ENCODE peak calls at places on chromosomes 12 and 14, in four cellular contexts. One of them, this sample, is unnamed.

GRCh38 chr14:71659165-71659564 is 273.1 kb upstream of the RGS6 start:
- DNase-seq in suprapubic skin: no peak
- DNase-seq in sigmoid colon: no peak
- DNase-seq in stomach: no peak
- DNase-seq in this sample: no peak

GRCh38 chr12:49909826-49910225 is 6.1 kb upstream of the FAIM2 start:
- DNase-seq in stomach: peak; percentile 77
- DNase-seq in suprapubic skin: peak; percentile 59
- DNase-seq in sigmoid colon: no peak
- DNase-seq in this sample: no peak

GRCh38 chr14:69363055-69363454 is 35.0 kb downstream of the ERH start:
- DNase-seq in stomach: no peak
- DNase-seq in suprapubic skin: no peak
- DNase-seq in sigmoid colon: no peak
- DNase-seq in this sample: no peak

GRCh38 chr14:81940636-81941035 is 407.0 kb upstream of the SEL1L start:
- DNase-seq in stomach: no peak
- DNase-seq in sigmoid colon: no peak
- DNase-seq in suprapubic skin: no peak
- DNase-seq in this sample: no peak

GRCh38 chr14:49467091-49467490 is 119.1 kb downstream of the RPS29 start:
- DNase-seq in suprapubic skin: no peak
- DNase-seq in sigmoid colon: no peak
- DNase-seq in stomach: no peak
- DNase-seq in this sample: no peak

GRCh38 chr14:76272774-76273173 is 103.2 kb upstream of the ESRRB start:
- DNase-seq in suprapubic skin: no peak
- DNase-seq in stomach: no peak
- DNase-seq in sigmoid colon: no peak
- DNase-seq in this sample: no peak

GRCh38 chr12:107398101-107398500 is 287.5 kb upstream of the PWP1 start:
- DNase-seq in stomach: no peak
- DNase-seq in sigmoid colon: no peak
- DNase-seq in suprapubic skin: no peak
- DNase-seq in this sample: no peak

GRCh38 chr14:29738056-29738455 is 189.6 kb downstream of the PRKD1 start:
- DNase-seq in sigmoid colon: no peak
- DNase-seq in suprapubic skin: no peak
- DNase-seq in stomach: no peak
- DNase-seq in this sample: no peak

GRCh38 chr12:105977256-105978051 is 161.3 kb downstream of the NUAK1 start:
- DNase-seq in suprapubic skin: no peak
- DNase-seq in stomach: no peak
- DNase-seq in sigmoid colon: no peak
- DNase-seq in this sample: no peak

GRCh38 chr12:111196532-111196931 is 172.4 kb downstream of the PHETA1 start:
- DNase-seq in suprapubic skin: no peak
- DNase-seq in stomach: no peak
- DNase-seq in sigmoid colon: no peak
- DNase-seq in this sample: no peak

GRCh38 chr12:44874981-44875416 is 1.1 kb downstream of the NELL2 start:
- DNase-seq in suprapubic skin: no peak
- DNase-seq in stomach: no peak
- DNase-seq in sigmoid colon: no peak
- DNase-seq in this sample: no peak

GRCh38 chr14:37563189-37563588 is 31.9 kb downstream of the FOXA1 start:
- DNase-seq in stomach: no peak
- DNase-seq in sigmoid colon: no peak
- DNase-seq in suprapubic skin: no peak
- DNase-seq in this sample: no peak
- TF ChIP-seq CTCF in stomach: no peak
- TF ChIP-seq CTCF in sigmoid colon: no peak
- TF ChIP-seq CTCF in suprapubic skin: no peak
- TF ChIP-seq CTCF in this sample: no peak

GRCh38 chr14:103697196-103697595 is 18.1 kb downstream of the XRCC3 start:
- DNase-seq in suprapubic skin: peak; percentile 29
- DNase-seq in stomach: no peak
- DNase-seq in sigmoid colon: no peak
- DNase-seq in this sample: no peak

GRCh38 chr14:103699901-103700752 is 15.1 kb downstream of the XRCC3 start:
- DNase-seq in sigmoid colon: no peak
- DNase-seq in stomach: no peak
- DNase-seq in suprapubic skin: peak; percentile 61
- DNase-seq in this sample: no peak

GRCh38 chr14:103699261-103699661 is 16.0 kb downstream of the XRCC3 start:
- DNase-seq in stomach: no peak
- DNase-seq in sigmoid colon: no peak
- DNase-seq in suprapubic skin: no peak
- DNase-seq in this sample: no peak

GRCh38 chr14:103696466-103697071 is 18.7 kb downstream of the XRCC3 start:
- DNase-seq in stomach: no peak
- DNase-seq in sigmoid colon: peak; percentile 90
- DNase-seq in suprapubic skin: peak; percentile 74
- DNase-seq in this sample: peak; percentile 23

GRCh38 chr14:103698380-103699260 is 16.6 kb downstream of the XRCC3 start:
- DNase-seq in stomach: peak; percentile 92
- DNase-seq in suprapubic skin: peak; percentile 70
- DNase-seq in sigmoid colon: no peak
- DNase-seq in this sample: peak; percentile 82
- TF ChIP-seq POLR2A in stomach: no peak
- TF ChIP-seq POLR2A in suprapubic skin: no peak
- TF ChIP-seq POLR2A in sigmoid colon: no peak
- TF ChIP-seq POLR2A in this sample: peak; percentile 30

GRCh38 chr12:26338574-26339572 is 143.5 kb downstream of the SSPN start:
- DNase-seq in stomach: no peak
- DNase-seq in suprapubic skin: no peak
- DNase-seq in sigmoid colon: no peak
- DNase-seq in this sample: no peak
- TF ChIP-seq EP300 in stomach: no peak
- TF ChIP-seq EP300 in suprapubic skin: no peak
- TF ChIP-seq EP300 in sigmoid colon: no peak
- TF ChIP-seq EP300 in this sample: no peak

DNA sequence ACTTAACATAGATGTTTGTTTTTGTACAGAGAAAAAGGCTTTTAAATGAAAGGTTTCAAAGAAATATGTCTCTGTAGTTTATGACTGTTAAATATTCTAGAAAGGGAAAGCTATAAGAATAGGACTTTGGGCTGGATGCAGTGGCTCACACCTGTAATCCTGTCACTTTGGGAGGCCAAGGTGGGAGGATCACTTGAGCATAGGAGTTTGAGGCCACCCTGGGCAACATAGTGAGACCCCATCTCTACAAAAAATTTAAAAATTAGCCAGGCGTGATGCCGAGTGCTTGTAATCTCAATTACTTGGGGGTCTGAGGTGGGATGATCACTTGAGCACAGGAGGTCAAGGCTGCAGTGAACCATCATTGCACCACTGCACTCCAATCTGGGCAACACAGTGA is 11.4 kb downstream of the GPX2 start:
- DNase-seq in suprapubic skin: no peak
- DNase-seq in stomach: no peak
- DNase-seq in sigmoid colon: no peak
- DNase-seq in this sample: no peak
- TF ChIP-seq CTCF in suprapubic skin: no peak
- TF ChIP-seq CTCF in stomach: no peak
- TF ChIP-seq CTCF in sigmoid colon: no peak
- TF ChIP-seq CTCF in this sample: no peak

DNA sequence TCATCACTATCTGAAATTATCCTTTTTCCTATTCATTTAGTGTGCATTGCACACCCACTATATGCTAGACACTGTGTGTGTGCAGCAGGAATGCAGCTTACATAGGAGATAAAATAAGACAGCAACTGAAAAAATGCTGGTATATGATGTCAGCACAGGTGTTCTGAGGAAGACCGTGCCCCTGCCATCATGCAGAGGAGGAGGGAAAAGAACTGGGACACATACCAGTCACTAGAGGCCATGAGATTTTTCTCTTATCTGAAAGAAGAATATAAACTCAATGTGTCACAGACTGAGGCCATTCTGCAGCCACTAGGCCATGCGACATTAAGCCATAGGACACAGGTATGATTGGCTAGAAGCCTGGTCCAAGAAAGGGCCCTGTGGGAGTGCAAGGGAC is 298.1 kb downstream of the RPAP3 start:
- DNase-seq in sigmoid colon: no peak
- DNase-seq in suprapubic skin: no peak
- DNase-seq in stomach: no peak
- DNase-seq in this sample: no peak
- TF ChIP-seq POLR2A in sigmoid colon: no peak
- TF ChIP-seq POLR2A in suprapubic skin: no peak
- TF ChIP-seq POLR2A in stomach: no peak
- TF ChIP-seq POLR2A in this sample: no peak

GRCh38 chr12:85369365-85370154 is 89.5 kb downstream of the ALX1 start:
- DNase-seq in suprapubic skin: no peak
- DNase-seq in sigmoid colon: no peak
- DNase-seq in stomach: no peak
- DNase-seq in this sample: no peak
- TF ChIP-seq EP300 in suprapubic skin: no peak
- TF ChIP-seq EP300 in sigmoid colon: no peak
- TF ChIP-seq EP300 in stomach: no peak
- TF ChIP-seq EP300 in this sample: no peak

DNA sequence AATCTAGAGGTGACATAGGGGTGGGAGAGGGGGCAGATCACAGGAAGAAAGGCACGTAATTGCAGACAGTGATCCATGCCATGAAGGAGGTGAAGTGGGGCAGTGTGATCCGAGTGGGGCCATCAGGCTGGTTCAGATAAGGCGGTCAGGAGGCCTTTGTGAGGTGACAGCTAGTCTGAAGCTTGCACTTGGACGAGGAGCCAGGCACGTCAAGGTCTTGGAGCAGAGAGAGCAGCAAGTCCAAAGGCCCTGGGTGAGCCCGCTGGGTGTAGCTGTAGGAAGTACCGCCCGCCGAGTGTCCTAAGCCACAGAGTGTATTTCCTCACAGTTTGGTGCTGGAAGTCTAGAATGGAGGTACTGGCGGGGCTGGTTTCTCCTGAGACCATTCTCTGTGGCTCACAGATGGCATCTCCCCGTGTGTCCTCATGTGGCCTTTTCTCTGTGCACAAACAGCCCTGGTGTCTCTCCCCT is 23.6 kb downstream of the RHOF start:
- DNase-seq in sigmoid colon: no peak
- DNase-seq in stomach: no peak
- DNase-seq in suprapubic skin: no peak
- DNase-seq in this sample: peak; percentile 44
- TF ChIP-seq CTCF in sigmoid colon: no peak
- TF ChIP-seq CTCF in stomach: no peak
- TF ChIP-seq CTCF in suprapubic skin: no peak
- TF ChIP-seq CTCF in this sample: no peak

DNA sequence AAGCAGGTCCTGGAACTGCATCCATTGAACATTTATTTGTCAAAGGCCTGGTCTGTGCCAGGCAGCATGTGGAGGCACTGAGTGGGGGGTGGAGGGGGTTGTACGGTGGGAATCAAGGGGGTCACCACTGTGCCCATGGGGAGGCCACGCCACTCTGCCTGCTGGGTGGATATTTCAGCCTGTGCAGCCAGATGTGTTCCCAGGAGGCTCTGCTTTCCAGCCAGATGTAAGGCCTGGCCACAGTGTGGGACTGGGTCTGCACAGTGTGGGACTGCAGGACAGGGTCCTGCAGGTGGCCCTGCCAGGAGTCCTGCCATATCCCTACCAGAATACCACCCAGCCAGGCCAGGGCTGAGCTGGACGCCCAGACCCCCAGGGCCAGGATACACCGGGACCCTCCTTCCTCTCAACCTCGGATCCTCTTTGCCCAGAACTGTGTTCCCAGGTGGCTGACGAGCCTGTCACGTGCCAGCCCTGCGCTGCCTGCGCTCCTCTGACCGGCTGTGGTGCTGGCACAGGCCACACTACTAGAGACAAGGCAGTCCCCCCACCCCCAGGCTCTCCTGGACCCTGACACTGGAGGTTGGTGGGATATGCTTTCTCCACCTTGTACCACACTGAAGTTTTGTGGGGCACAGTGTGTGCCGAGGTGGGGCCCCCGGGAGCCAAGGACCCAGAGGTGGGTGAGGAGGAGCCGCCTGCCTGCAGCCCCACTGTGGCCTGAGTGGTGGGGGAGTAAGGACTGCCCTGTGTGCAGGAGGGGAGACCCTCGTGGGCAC is 17.5 kb downstream of the XRCC3 start:
- DNase-seq in suprapubic skin: peak; percentile 61
- DNase-seq in sigmoid colon: no peak
- DNase-seq in stomach: no peak
- DNase-seq in this sample: no peak
- TF ChIP-seq POLR2A in suprapubic skin: no peak
- TF ChIP-seq POLR2A in sigmoid colon: no peak
- TF ChIP-seq POLR2A in stomach: no peak
- TF ChIP-seq POLR2A in this sample: no peak

GRCh38 chr12:72036393-72036792 is 97.7 kb downstream of the TPH2 start:
- DNase-seq in sigmoid colon: no peak
- DNase-seq in suprapubic skin: no peak
- DNase-seq in stomach: no peak
- DNase-seq in this sample: no peak
- TF ChIP-seq EP300 in sigmoid colon: no peak
- TF ChIP-seq EP300 in suprapubic skin: no peak
- TF ChIP-seq EP300 in stomach: no peak
- TF ChIP-seq EP300 in this sample: no peak